ENCODE peak calls at places on chromosomes 1 and 21, in ten cellular contexts. N is AG04449, S is uterus, Y is neural progenitor cell, I is osteocyte, T is left ventricle myocardium inferior, C is cardiac fibroblast, W is GM10248, J is GM13977, F is epithelial cell of esophagus. O is an unnamed sample.

GRCh38 chr1:157198619-157199420 is 60.6 kb upstream of the ETV3 start:
- DNase-seq in F (peak; percentile 93), Y (no peak), W (no peak), T (no peak), J (no peak), S (no peak), N (no peak), I (no peak), C (no peak), O (no peak)

GRCh38 chr1:53754484-53755312 is 15.7 kb upstream of the GLIS1 start:
- DNase-seq in S (peak; percentile 36), W (peak; percentile 58), J (peak; percentile 54), Y (peak; percentile 75), I (peak; percentile 82), N (no peak), F (peak; percentile 72), T (no peak), C (peak; percentile 85), O (peak; percentile 39)

GRCh38 chr1:229440821-229441537 is 7.1 kb upstream of the ACTA1 start:
- DNase-seq in W (peak; percentile 79), J (peak; percentile 85), Y (no peak), N (peak; percentile 45), I (no peak), C (peak; percentile 70), S (no peak), F (peak; percentile 34), T (no peak), O (no peak)

GRCh38 chr1:248375446-248375845 is at the start of gene OR2T6:
- DNase-seq in S (no peak), I (no peak), N (no peak), W (no peak), Y (no peak), J (no peak), T (no peak), F (no peak), C (no peak), O (no peak)

GRCh38 chr1:71307451-71307850 is 226.6 kb upstream of the ZRANB2 start:
- DNase-seq in J (no peak), T (no peak), S (no peak), W (no peak), N (peak; percentile 26), C (peak; percentile 60), I (no peak), F (peak; percentile 73), Y (no peak), O (no peak)

GRCh38 chr1:160588468-160588867 is 9.2 kb upstream of the CD84 start:
- DNase-seq in Y (no peak), F (no peak), J (no peak), T (no peak), C (no peak), S (no peak), N (no peak), W (no peak), I (no peak), O (no peak)

GRCh38 chr1:51627672-51628071 is 10.8 kb downstream of the OSBPL9 start:
- DNase-seq in I (no peak), C (peak; percentile 79), T (no peak), W (peak; percentile 35), Y (peak; percentile 49), F (peak; percentile 66), S (no peak), N (no peak), J (peak; percentile 43), O (no peak)

GRCh38 chr1:33248244-33248643 is 8.0 kb upstream of the ZNF362 start:
- DNase-seq in N (no peak), T (no peak), Y (no peak), C (no peak), S (no peak), J (no peak), W (no peak), F (peak; percentile 24), I (no peak), O (no peak)

GRCh38 chr21:38269567-38269917 is 12.8 kb downstream of the KCNJ15 start:
- DNase-seq in C (no peak), N (no peak), W (peak; percentile 63), I (no peak), T (no peak), S (no peak), Y (peak; percentile 37), J (peak; percentile 57), F (no peak), O (no peak)

GRCh38 chr1:150365945-150366344 is 2.0 kb downstream of the RPRD2 start:
- DNase-seq in C (peak; percentile 8), W (no peak), J (no peak), T (no peak), F (peak; percentile 23), Y (no peak), N (no peak), I (no peak), S (no peak), O (no peak)

GRCh38 chr1:150366416-150367296 is 2.7 kb downstream of the RPRD2 start:
- DNase-seq in I (no peak), S (no peak), T (no peak), J (no peak), C (peak; percentile 56), F (peak; percentile 50), W (no peak), N (no peak), Y (no peak), O (no peak)

GRCh38 chr1:150362721-150363425 is 1.1 kb upstream of the RPRD2 start:
- DNase-seq in N (no peak), Y (no peak), W (no peak), C (no peak), F (no peak), J (peak; percentile 16), T (no peak), S (peak; percentile 20), I (peak; percentile 25), O (no peak)

GRCh38 chr1:150363426-150364230 is at the start of gene RPRD2:
- DNase-seq in I (peak; percentile 100), J (peak; percentile 97), S (peak; percentile 100), T (peak; percentile 100), N (peak; percentile 94), W (peak; percentile 98), F (peak; percentile 100), Y (peak; percentile 100), C (peak; percentile 100), O (peak; percentile 97)

GRCh38 chr1:150364231-150365003 is 470 bp downstream of the RPRD2 start:
- DNase-seq in F (peak; percentile 89), I (peak; percentile 92), C (peak; percentile 81), T (peak; percentile 84), J (peak; percentile 44), Y (peak; percentile 89), S (peak; percentile 77), N (no peak), W (peak; percentile 50), O (peak; percentile 63)
- TF ChIP-seq CTCF in F (no peak), I (peak; percentile 6), C (no peak), T (no peak), J (no peak), Y (peak; percentile 29), S (no peak), N (peak; percentile 15), W (no peak), O (no peak)

GRCh38 chr1:17572264-17572985 is 32.9 kb downstream of the ARHGEF10L start:
- DNase-seq in S (no peak), N (no peak), T (no peak), J (no peak), I (no peak), F (no peak), C (no peak), W (peak; percentile 47), Y (peak; percentile 58), O (no peak)
- TF ChIP-seq CTCF in S (no peak), N (no peak), T (peak; percentile 7), J (peak; percentile 35), I (peak; percentile 13), F (peak; percentile 21), C (no peak), W (no peak), Y (peak; percentile 56), O (peak; percentile 29)

DNA sequence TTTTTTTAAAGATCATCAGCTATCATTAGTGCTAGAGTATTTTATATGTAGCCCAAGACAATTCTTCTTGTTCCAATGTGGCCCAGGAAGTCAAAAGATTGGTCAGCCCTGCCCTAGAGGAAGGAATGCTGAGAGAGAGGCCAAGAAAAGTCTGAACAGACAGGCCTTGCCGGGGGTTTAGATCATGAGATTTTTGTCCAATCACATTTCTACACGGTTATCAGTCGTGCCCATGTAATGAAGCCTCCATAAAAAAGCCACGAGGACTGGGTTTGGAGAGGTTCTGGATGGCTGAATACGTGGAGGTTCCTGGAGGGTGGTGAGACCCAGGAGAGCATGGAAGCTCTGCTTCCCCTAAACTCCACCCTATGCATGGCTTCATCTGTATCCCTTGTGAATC is 24.3 kb upstream of the ENO1 start:
- DNase-seq in C (peak; percentile 65), S (no peak), T (no peak), W (no peak), Y (no peak), N (no peak), F (peak; percentile 33), J (no peak), I (no peak), O (no peak)
- TF ChIP-seq CTCF in C (peak; percentile 35), S (no peak), T (no peak), W (no peak), Y (no peak), N (peak; percentile 20), F (no peak), J (no peak), I (no peak), O (no peak)

GRCh38 chr1:89552481-89553194 is 28.0 kb downstream of the LRRC8B start:
- DNase-seq in T (no peak), Y (no peak), J (peak; percentile 26), N (no peak), W (peak; percentile 22), C (peak; percentile 52), I (no peak), S (no peak), F (peak; percentile 74), O (no peak)
- TF ChIP-seq CTCF in T (no peak), Y (no peak), J (no peak), N (no peak), W (no peak), C (no peak), I (no peak), S (no peak), F (no peak), O (no peak)

DNA sequence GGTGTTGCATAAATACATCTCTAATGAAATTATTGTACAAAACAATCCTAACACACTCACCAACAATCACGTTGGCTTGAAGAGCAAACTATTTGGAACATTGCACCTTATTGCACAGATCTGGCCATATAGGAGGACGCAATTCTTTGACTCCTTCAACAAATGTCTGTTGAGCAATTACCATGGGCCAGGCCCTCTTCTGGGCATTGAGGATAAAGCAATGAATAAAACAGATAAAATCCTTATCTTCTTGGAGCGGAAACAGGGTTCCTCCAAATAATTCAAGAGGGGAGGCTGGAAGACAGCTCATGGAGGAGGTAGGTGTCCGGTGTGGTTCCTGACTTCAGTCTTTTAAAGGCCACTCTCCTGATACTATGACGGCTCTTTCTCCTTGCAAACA is 43.3 kb downstream of the PAX7 start:
- DNase-seq in S (no peak), I (no peak), T (no peak), J (no peak), Y (no peak), C (no peak), N (no peak), W (no peak), F (peak; percentile 19), O (no peak)
- TF ChIP-seq CTCF in S (no peak), I (no peak), T (no peak), J (no peak), Y (peak; percentile 37), C (no peak), N (no peak), W (no peak), F (peak; percentile 30), O (peak; percentile 33)

O was measured in neural crest cell.